ENCODE peak calls at places on chromosomes 7 and 10, in eight cellular contexts. F is transverse colon; S is upper lobe of right lung; M is A549; A is right lobe of liver; Z is CD4-positive, CD25-positive, alpha-beta regulatory T cell; Y is Panc1; P is esophagus squamous epithelium. J is an unnamed sample. For H3K4me1, the result is how much of the 10 kb centered on the place peaks cover.

GRCh38 chr10:113529575-113529974 is 23.3 kb upstream of the HABP2 start:
- DNase-seq in F (no peak), S (no peak), M (no peak), A (no peak), Z (no peak), Y (no peak), P (no peak), J (no peak)

GRCh38 chr10:18738835-18739234 is 79.6 kb downstream of the ARL5B start:
- DNase-seq in F (no peak), S (no peak), M (no peak), A (no peak), Z (no peak), Y (no peak), P (no peak), J (no peak)

GRCh38 chr7:118195837-118196474 is 12.0 kb downstream of the LSM8 start:
- DNase-seq in F (peak), S (no peak), M (peak), A (no peak), Z (peak), Y (no peak), P (no peak), J (peak)

GRCh38 chr10:35813219-35813618 is 171.1 kb upstream of the FZD8 start:
- DNase-seq in F (no peak), S (no peak), M (no peak), A (no peak), Z (no peak), Y (no peak), P (no peak), J (no peak)

GRCh38 chr7:108396094-108396493 is 60.1 kb downstream of the NRCAM start:
- DNase-seq in F (no peak), S (no peak), M (no peak), A (no peak), Z (no peak), Y (no peak), P (no peak), J (no peak)

GRCh38 chr10:3907514-3907913 is 122.5 kb upstream of the KLF6 start:
- DNase-seq in F (no peak), S (no peak), M (no peak), A (no peak), Z (no peak), Y (no peak), P (no peak), J (no peak)

GRCh38 chr7:44646921-44647636 is 40.7 kb downstream of the OGDH start:
- DNase-seq in F (no peak), S (no peak), M (no peak), A (no peak), Z (no peak), Y (no peak), P (no peak), J (no peak)

GRCh38 chr10:77041636-77042258 is 595.9 kb downstream of the KCNMA1 start:
- DNase-seq in F (no peak), S (no peak), M (no peak), A (no peak), Z (no peak), Y (no peak), P (no peak), J (no peak)

GRCh38 chr10:34885901-34886300 is 70.8 kb upstream of the PARD3 start:
- DNase-seq in F (no peak), S (no peak), M (no peak), A (no peak), Z (no peak), Y (no peak), P (no peak), J (no peak)

GRCh38 chr10:118944959-118945622 is 84.4 kb upstream of the NANOS1 start:
- DNase-seq in F (no peak), S (no peak), M (no peak), A (no peak), Z (no peak), Y (no peak), P (no peak), J (no peak)

GRCh38 chr10:103915794-103916193 is 2.2 kb downstream of the STN1 start:
- DNase-seq in F (peak), S (peak), M (no peak), A (no peak), Z (peak), Y (no peak), P (no peak), J (peak)

GRCh38 chr10:112182808-112183328 is 697 bp downstream of the GPAM start:
- DNase-seq in F (no peak), S (no peak), M (no peak), A (no peak), Z (no peak), Y (no peak), P (no peak), J (no peak)

GRCh38 chr10:84613336-84614021 is 285.1 kb downstream of the CCSER2 start:
- DNase-seq in F (peak), S (peak), M (peak), A (peak), Z (no peak), Y (peak), P (no peak), J (no peak)

GRCh38 chr7:101362334-101363195 is at the start of gene COL26A1:
- DNase-seq in F (peak), S (peak), M (peak), A (peak), Z (no peak), Y (no peak), P (no peak), J (no peak)

GRCh38 chr10:93548376-93549071 is 17.9 kb upstream of the FFAR4 start:
- DNase-seq in F (no peak), S (no peak), M (peak), A (no peak), Z (no peak), Y (peak), P (no peak), J (no peak)

GRCh38 chr7:38310601-38311057 is 37.2 kb upstream of the TARP start:
- DNase-seq in F (peak), S (no peak), M (no peak), A (no peak), Z (no peak), Y (no peak), P (no peak), J (no peak)

GRCh38 chr7:141737118-141737835 is 881 bp upstream of the SSBP1 start:
- DNase-seq in F (peak), S (no peak), M (no peak), A (no peak), Z (peak), Y (no peak), P (no peak), J (no peak)

GRCh38 chr10:62098278-62099121 is 170.1 kb downstream of the RTKN2 start:
- DNase-seq in F (no peak), S (no peak), M (no peak), A (no peak), Z (no peak), Y (no peak), P (no peak), J (no peak)

GRCh38 chr7:40879941-40880558 is 745.2 kb downstream of the SUGCT start:
- DNase-seq in F (no peak), S (no peak), M (no peak), A (no peak), Z (no peak), Y (no peak), P (no peak), J (no peak)

GRCh38 chr7:152759655-152760383 is at the start of gene ACTR3B:
- DNase-seq in F (peak), S (peak), M (peak), A (peak), Z (peak), Y (no peak), P (peak), J (peak)

GRCh38 chr10:66058594-66058993 is 867.2 kb upstream of the LRRTM3 start:
- DNase-seq in F (no peak), S (no peak), M (no peak), A (no peak), Z (no peak), Y (no peak), P (no peak), J (no peak)

GRCh38 chr7:26555971-26556830 is 264.5 kb downstream of the SNX10 start:
- DNase-seq in F (no peak), S (no peak), M (no peak), A (no peak), Z (no peak), Y (no peak), P (no peak), J (no peak)

GRCh38 chr10:31683682-31684081 is 244.9 kb downstream of the ARHGAP12 start:
- DNase-seq in F (no peak), S (no peak), M (no peak), A (no peak), Z (no peak), Y (no peak), P (no peak), J (no peak)

GRCh38 chr10:122949296-122949695 is 4.7 kb downstream of the C10orf88 start:
- DNase-seq in F (no peak), S (no peak), M (no peak), A (no peak), Z (no peak), Y (no peak), P (no peak), J (no peak)

GRCh38 chr10:4586756-4587155 is 239.3 kb upstream of the AKR1E2 start:
- DNase-seq in F (no peak), S (no peak), M (no peak), A (no peak), Z (no peak), Y (no peak), P (no peak), J (no peak)

GRCh38 chr7:151796091-151796870 is 80.6 kb downstream of the PRKAG2 start:
- DNase-seq in F (peak), S (peak), M (peak), A (peak), Z (no peak), Y (peak), P (no peak), J (no peak)

GRCh38 chr10:104293021-104293420 is 24.0 kb downstream of the GSTO2 start:
- DNase-seq in F (no peak), S (no peak), M (no peak), A (no peak), Z (no peak), Y (no peak), P (no peak), J (no peak)

GRCh38 chr10:118768041-118768933 is 13.5 kb upstream of the CACUL1 start:
- DNase-seq in F (no peak), S (no peak), M (no peak), A (no peak), Z (no peak), Y (no peak), P (no peak), J (no peak)

GRCh38 chr7:139777304-139777890 is 401 bp downstream of the HIPK2 start:
- DNase-seq in F (peak), S (peak), M (peak), A (peak), Z (peak), Y (no peak), P (no peak), J (peak)

GRCh38 chr7:102456327-102456726 is 8.3 kb downstream of the ALKBH4 start:
- DNase-seq in F (no peak), S (no peak), M (no peak), A (no peak), Z (no peak), Y (no peak), P (no peak), J (no peak)

GRCh38 chr7:140679186-140679585 is 6.4 kb downstream of the ADCK2 start:
- DNase-seq in F (no peak), S (peak), M (no peak), A (no peak), Z (no peak), Y (no peak), P (no peak), J (no peak)

GRCh38 chr10:101903827-101904520 is 60.4 kb upstream of the KCNIP2 start:
- DNase-seq in F (peak), S (no peak), M (no peak), A (no peak), Z (no peak), Y (no peak), P (no peak), J (no peak)

GRCh38 chr7:13282377-13282980 is 595.0 kb downstream of the ARL4A start:
- DNase-seq in F (no peak), S (no peak), M (no peak), A (no peak), Z (no peak), Y (no peak), P (no peak), J (no peak)

GRCh38 chr10:8229153-8229552 is 174.7 kb downstream of the GATA3 start:
- DNase-seq in F (no peak), S (no peak), M (no peak), A (no peak), Z (no peak), Y (no peak), P (no peak), J (no peak)

GRCh38 chr7:98285132-98286092 is 3.9 kb downstream of the BRI3 start:
- DNase-seq in F (no peak), S (no peak), M (no peak), A (no peak), Z (no peak), Y (no peak), P (no peak), J (no peak)

GRCh38 chr7:98286701-98287485 is 5.4 kb downstream of the BRI3 start:
- DNase-seq in F (no peak), S (peak), M (no peak), A (no peak), Z (no peak), Y (no peak), P (no peak), J (no peak)

GRCh38 chr7:98284335-98285036 is 3.0 kb downstream of the BRI3 start:
- DNase-seq in F (peak), S (peak), M (no peak), A (peak), Z (no peak), Y (no peak), P (no peak), J (no peak)

GRCh38 chr7:98287486-98287959 is 6.0 kb downstream of the BRI3 start:
- DNase-seq in F (peak), S (peak), M (no peak), A (peak), Z (no peak), Y (no peak), P (no peak), J (no peak)

DNA sequence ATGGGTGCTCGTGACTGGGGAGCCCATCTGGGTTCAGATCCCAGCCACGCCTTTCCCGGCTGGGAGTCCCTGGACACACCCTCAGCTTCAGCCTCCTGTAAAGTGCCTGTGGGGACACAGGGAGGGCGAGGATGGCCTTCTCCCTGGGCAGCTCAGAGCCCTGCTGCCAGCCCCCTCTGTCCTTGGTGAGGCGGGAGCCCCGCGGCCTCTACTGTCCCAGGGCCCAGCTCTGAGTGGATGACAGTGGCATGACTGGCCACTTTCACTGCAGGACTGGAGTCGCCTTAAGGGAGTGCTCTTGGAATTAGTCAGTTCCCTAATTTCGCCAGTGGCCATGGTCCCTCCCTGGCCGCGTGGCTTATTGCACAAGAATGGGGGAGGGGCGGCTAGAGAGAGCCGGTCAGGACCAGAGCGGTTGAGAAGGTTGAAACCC is 4.6 kb downstream of the BRI3 start:
- DNase-seq in F (peak), S (peak), M (no peak), A (peak), Z (no peak), Y (no peak), P (no peak), J (no peak)
- H3K4me3 ChIP-seq in F (peak), S (peak), M (no peak), A (no peak), Z (no peak), Y (no peak), P (peak), J (no peak)

DNA sequence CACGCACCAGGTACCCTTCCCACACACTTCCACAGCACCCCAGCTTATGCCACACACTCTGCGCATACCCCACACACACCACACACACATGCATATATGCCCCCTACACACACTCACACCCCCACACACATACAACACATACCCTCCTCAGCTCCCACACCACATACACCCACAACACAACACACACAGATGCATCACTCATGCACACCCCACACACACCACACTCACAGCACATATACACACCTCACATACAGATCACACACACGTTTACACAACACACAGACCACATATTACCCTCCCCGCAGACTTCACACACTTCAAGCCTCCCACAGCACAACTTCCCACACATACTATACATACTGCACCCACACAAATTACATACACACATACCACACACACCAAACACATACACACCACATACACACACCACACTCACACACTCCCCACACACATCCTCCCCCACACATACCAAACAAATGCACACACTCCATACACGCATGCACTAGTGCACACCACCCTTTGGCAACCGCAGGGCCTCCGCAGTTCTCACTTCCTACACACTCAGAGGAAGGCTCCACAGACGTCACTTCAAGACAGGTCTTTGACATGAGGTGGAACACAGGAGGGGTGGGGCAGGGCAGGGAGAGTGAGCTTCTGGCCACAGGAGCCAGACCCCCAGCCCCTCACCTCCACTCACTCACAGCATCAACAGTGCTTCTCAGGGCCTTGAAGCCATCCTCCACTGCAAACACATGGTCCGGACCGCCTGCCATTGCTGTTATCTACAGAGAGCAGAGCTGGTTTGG is 18.5 kb upstream of the ANTXRL start:
- DNase-seq in F (peak), S (no peak), M (no peak), A (no peak), Z (no peak), Y (no peak), P (no peak), J (peak)
- H3K4me1 ChIP-seq in F (under half), S (under half), M (under half), A (under half), Z (half or more), Y (under half), P (under half), J (under half)

DNA sequence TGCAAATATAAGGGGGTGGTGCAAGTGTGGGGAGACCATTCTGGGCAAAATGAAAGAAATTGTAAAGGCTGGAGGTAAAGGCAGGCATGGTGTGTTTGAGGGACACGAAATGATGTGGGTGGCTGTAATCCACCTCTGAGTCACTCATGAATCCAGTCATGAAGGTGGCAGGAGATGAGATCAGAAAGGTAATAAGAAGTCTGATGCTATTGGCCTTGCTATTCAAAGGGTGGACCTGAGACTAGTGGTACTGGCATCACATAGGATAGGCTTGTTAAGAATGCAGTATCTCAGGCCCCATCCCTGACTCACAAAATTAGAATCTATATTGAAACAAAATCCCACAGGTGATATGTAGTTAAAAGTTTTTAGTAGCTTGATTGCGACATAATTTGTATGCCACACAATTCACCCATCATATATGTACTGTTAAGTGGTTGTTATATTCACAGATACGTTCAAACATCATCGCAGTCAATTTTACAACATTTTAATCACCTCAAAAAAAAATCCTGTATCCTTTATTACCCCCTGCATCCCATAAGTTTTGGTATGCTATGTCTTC is 85.6 kb downstream of the ST8SIA6 start:
- DNase-seq in F (no peak), S (no peak), M (no peak), A (no peak), Z (no peak), Y (no peak), P (no peak), J (no peak)
- H3K4me3 ChIP-seq in F (no peak), S (no peak), M (no peak), A (no peak), Z (no peak), Y (no peak), P (no peak), J (no peak)

DNA sequence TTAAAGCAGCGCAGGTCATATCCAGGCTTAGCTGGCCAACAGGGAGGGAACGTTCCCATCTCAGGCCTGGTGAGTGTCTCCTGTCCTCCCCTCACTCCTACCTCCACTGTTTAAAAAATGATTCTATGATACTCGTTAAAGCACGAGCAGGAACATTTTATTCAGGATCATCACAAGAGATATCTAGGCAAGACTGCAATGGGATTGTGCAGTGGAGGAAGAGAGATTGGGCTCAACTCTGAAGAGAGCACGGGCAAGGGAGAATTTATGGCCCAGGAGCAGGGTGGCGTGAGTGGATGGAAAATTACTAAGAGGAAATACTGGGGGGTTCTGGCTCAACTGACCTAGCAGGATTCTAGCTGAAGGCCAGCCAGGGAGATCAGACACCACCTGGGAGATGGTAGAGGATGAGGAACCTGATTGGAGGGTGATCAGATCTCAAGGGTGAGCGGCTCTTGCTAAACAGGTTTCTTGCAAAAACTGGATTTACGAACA is 9.0 kb upstream of the HSPB1 start:
- DNase-seq in F (no peak), S (no peak), M (no peak), A (no peak), Z (no peak), Y (no peak), P (no peak), J (no peak)
- H3K4me1 ChIP-seq in F (half or more), S (half or more), M (half or more), A (under half), Z (under half), Y (under half), P (half or more), J (under half)

J was measured in effector memory CD4-positive, alpha-beta T cell.